ENCODE peak calls at places on chromosomes 13 and 19, in nine cellular contexts. R, V, O, M, D, C, Q, Z and S are unnamed samples.

GRCh38 chr13:29543230-29544215 is 52.0 kb downstream of the SLC7A1 start:
- DNase-seq in R (no peak), V (peak; percentile 60), C (peak; percentile 29), O (no peak), M (peak; percentile 71), D (peak; percentile 29), Z (peak; percentile 79), Q (no peak), S (no peak)

GRCh38 chr13:112814905-112815585 is 125.2 kb downstream of the ATP11A start:
- DNase-seq in O (no peak), C (peak; percentile 13), Q (no peak), M (no peak), V (peak; percentile 44), R (peak; percentile 48), Z (peak; percentile 53), D (peak; percentile 36), S (no peak)

GRCh38 chr19:22882797-22883196 is 50.7 kb downstream of the ZNF723 start:
- DNase-seq in M (no peak), V (peak; percentile 13), Q (peak; percentile 7), O (no peak), R (no peak), D (no peak), C (peak; percentile 27), Z (peak; percentile 5), S (peak; percentile 2)

GRCh38 chr13:70923863-70924752 is 815.9 kb upstream of the KLHL1 start:
- DNase-seq in O (no peak), V (no peak), Z (peak; percentile 4), C (no peak), M (peak; percentile 43), Q (no peak), D (no peak), R (no peak), S (no peak)

GRCh38 chr19:46878613-46879375 is 18.0 kb downstream of the ARHGAP35 start:
- DNase-seq in C (peak; percentile 75), D (no peak), M (peak; percentile 36), O (no peak), R (no peak), V (peak; percentile 93), Q (no peak), Z (peak; percentile 95), S (no peak)

GRCh38 chr13:37306778-37307544 is 201.5 kb upstream of the CSNK1A1L start:
- DNase-seq in R (no peak), C (peak; percentile 90), V (peak; percentile 98), O (no peak), M (no peak), Z (peak; percentile 99), D (no peak), Q (no peak), S (no peak)

GRCh38 chr13:36915891-36916640 is 4.0 kb downstream of the SMAD9 start:
- DNase-seq in Z (no peak), Q (no peak), V (no peak), R (no peak), D (peak; percentile 52), O (no peak), C (no peak), M (no peak), S (no peak)

GRCh38 chr13:30907167-30907761 is 1.2 kb downstream of the MEDAG start:
- DNase-seq in R (no peak), M (no peak), V (peak; percentile 51), D (no peak), O (no peak), C (peak; percentile 65), Z (peak; percentile 59), Q (no peak), S (no peak)

GRCh38 chr13:77878186-77878585 is 40.4 kb downstream of the EDNRB start:
- DNase-seq in Z (no peak), V (peak; percentile 31), M (no peak), Q (no peak), D (no peak), C (no peak), O (no peak), R (no peak), S (no peak)

GRCh38 chr19:27972291-27973040 is 1240.5 kb downstream of the UQCRFS1 start:
- DNase-seq in R (no peak), Z (peak; percentile 90), V (no peak), M (no peak), Q (no peak), C (peak; percentile 38), O (no peak), D (no peak), S (no peak)

GRCh38 chr19:14940266-14940665 is 1.0 kb upstream of the OR7C2 start:
- DNase-seq in V (no peak), R (no peak), Q (no peak), Z (no peak), D (no peak), M (no peak), O (no peak), C (no peak), S (no peak)

GRCh38 chr13:113493315-113493951 is 2.9 kb upstream of the DCUN1D2 start:
- DNase-seq in R (no peak), M (no peak), D (no peak), V (peak; percentile 99), C (peak; percentile 93), Z (peak; percentile 97), Q (no peak), O (no peak), S (no peak)

GRCh38 chr19:24033962-24034342 is 53.0 kb upstream of the ZNF254 start:
- DNase-seq in D (peak; percentile 27), Z (peak; percentile 71), M (no peak), R (peak; percentile 36), O (no peak), V (peak; percentile 71), Q (no peak), C (peak; percentile 68), S (peak; percentile 46)

GRCh38 chr13:113919761-113920160 is 54.1 kb downstream of the C13orf46 start:
- DNase-seq in M (peak; percentile 24), O (no peak), V (no peak), Q (no peak), Z (no peak), C (no peak), D (no peak), R (no peak), S (no peak)

GRCh38 chr13:104011505-104012270 is 945.5 kb upstream of the SLC10A2 start:
- DNase-seq in C (peak; percentile 20), M (peak; percentile 63), Z (peak; percentile 47), R (no peak), D (peak; percentile 16), O (no peak), V (no peak), Q (no peak), S (peak; percentile 51)

GRCh38 chr19:46478356-46478986 is 7.1 kb upstream of the PNMA8A start:
- DNase-seq in Q (no peak), D (no peak), R (no peak), C (peak; percentile 62), V (peak; percentile 80), Z (peak; percentile 83), O (no peak), M (peak; percentile 68), S (peak; percentile 75)

GRCh38 chr13:27954406-27954851 is 14.7 kb downstream of the CDX2 start:
- DNase-seq in Z (peak; percentile 26), O (no peak), M (peak; percentile 79), V (no peak), D (no peak), R (no peak), C (peak; percentile 20), Q (no peak), S (peak; percentile 71)

GRCh38 chr13:51645154-51645650 is 60.9 kb downstream of the WDFY2 start:
- DNase-seq in R (no peak), O (peak; percentile 32), Z (peak; percentile 70), D (no peak), C (peak; percentile 91), M (no peak), Q (no peak), V (peak; percentile 57), S (no peak)

GRCh38 chr13:113468461-113469147 is 15.3 kb upstream of the ADPRHL1 start:
- DNase-seq in O (no peak), D (no peak), R (no peak), Q (no peak), V (no peak), M (no peak), C (no peak), Z (no peak), S (peak; percentile 68)

GRCh38 chr19:47720669-47721068 is 7.4 kb downstream of the EHD2 start:
- DNase-seq in M (no peak), Q (no peak), Z (no peak), C (no peak), D (no peak), R (no peak), V (no peak), O (no peak), S (no peak)

DNA sequence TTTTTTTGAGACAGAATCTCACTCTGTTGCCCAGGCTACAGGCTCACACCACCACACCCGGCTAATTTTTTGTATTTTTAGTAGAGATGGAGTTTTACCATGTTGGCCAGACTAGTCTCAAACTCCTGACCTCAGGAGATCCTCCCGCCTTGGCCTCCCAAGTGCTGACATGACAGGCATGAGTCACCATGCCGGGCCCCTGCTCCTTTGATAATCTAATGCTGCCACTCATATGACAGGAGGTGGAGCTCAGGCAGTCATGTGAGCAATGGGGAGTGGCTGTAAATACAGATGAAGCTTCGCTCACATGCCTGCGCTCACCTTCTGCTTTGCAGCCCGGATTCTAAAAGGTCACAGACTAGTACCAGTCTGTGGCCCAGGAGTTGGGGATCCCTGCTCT is 25.1 kb downstream of the ARHGEF18 start:
- DNase-seq in Z (no peak), D (no peak), O (no peak), Q (no peak), V (no peak), R (no peak), C (peak; percentile 25), M (no peak), S (no peak)
- H3K36me3 ChIP-seq in Z (no peaks in the 10 kb centered on the region), D (no peaks in the 10 kb centered on the region), O (peaks cover 86% of the 10 kb centered on the region), Q (no peaks in the 10 kb centered on the region), V (no peaks in the 10 kb centered on the region), R (no peaks in the 10 kb centered on the region), C (no peaks in the 10 kb centered on the region), M (no peaks in the 10 kb centered on the region), S (no peaks in the 10 kb centered on the region)

GRCh38 chr19:13505164-13505695 is 1.0 kb downstream of the CACNA1A start:
- DNase-seq in Z (no peak), D (no peak), R (no peak), V (no peak), O (no peak), C (no peak), M (no peak), Q (no peak), S (no peak)
- H3K27me3 ChIP-seq in Z (peaks cover 19% of the 10 kb centered on the region), D (peaks cover 67% of the 10 kb centered on the region), R (peaks cover 49% of the 10 kb centered on the region), V (peaks cover 21% of the 10 kb centered on the region), O (peaks cover 20% of the 10 kb centered on the region), C (peaks cover 31% of the 10 kb centered on the region), M (peaks cover 55% of the 10 kb centered on the region), Q (no peaks in the 10 kb centered on the region), S (peaks cover 57% of the 10 kb centered on the region)

DNA sequence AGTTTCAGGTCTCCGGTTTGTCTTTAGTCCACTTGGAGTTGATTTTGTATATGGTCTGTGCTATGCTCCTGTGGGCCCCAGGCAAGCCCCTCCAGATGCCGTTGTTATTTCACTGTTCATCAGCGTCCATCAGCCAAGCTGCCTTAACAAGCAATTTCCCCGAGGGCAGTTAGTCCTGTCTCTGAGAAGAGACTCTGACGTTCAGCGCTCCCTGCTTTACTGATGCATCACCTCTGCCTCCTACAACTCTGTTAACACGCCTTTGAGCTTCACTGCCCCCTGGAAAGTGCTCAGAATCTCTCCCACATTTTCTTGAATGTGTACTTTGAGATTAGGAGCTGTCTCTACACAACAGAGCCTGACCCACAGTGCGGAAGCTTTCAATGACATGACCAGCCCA is 41.8 kb upstream of the UBAC2 start:
- DNase-seq in V (no peak), C (no peak), M (no peak), O (no peak), D (no peak), Z (no peak), Q (no peak), R (no peak), S (no peak)
- H3K36me3 ChIP-seq in V (no peaks in the 10 kb centered on the region), C (no peaks in the 10 kb centered on the region), M (no peaks in the 10 kb centered on the region), O (no peaks in the 10 kb centered on the region), D (no peaks in the 10 kb centered on the region), Z (no peaks in the 10 kb centered on the region), Q (no peaks in the 10 kb centered on the region), R (no peaks in the 10 kb centered on the region), S (no peaks in the 10 kb centered on the region)

GRCh38 chr13:22108283-22108897 is 437.5 kb downstream of the FGF9 start:
- DNase-seq in Z (no peak), Q (no peak), O (no peak), V (peak; percentile 59), M (no peak), C (peak; percentile 5), R (no peak), D (no peak), S (no peak)
- H3K27me3 ChIP-seq in Z (no peaks in the 10 kb centered on the region), Q (no peaks in the 10 kb centered on the region), O (no peaks in the 10 kb centered on the region), V (no peaks in the 10 kb centered on the region), M (peaks cover 20% of the 10 kb centered on the region), C (no peaks in the 10 kb centered on the region), R (no peaks in the 10 kb centered on the region), D (no peaks in the 10 kb centered on the region), S (no peaks in the 10 kb centered on the region)